ENCODE peak calls at places on chromosomes 7 and 10, in ten cellular contexts. One of them, this sample, is unnamed.

GRCh38 chr7:41096921-41097320 is 606.0 kb downstream of the INHBA start:
- DNase-seq in ovary: no peak
- DNase-seq in heart left ventricle: no peak
- DNase-seq in vagina: no peak
- DNase-seq in thyroid gland: no peak
- DNase-seq in IMR-90: peak
- DNase-seq in prostate gland: no peak
- DNase-seq in A549: no peak
- DNase-seq in NB4: no peak
- DNase-seq in sigmoid colon: no peak
- DNase-seq in this sample: no peak

GRCh38 chr10:45442670-45443069 is 68.7 kb downstream of the ALOX5 start:
- DNase-seq in IMR-90: no peak
- DNase-seq in A549: no peak
- DNase-seq in heart left ventricle: no peak
- DNase-seq in sigmoid colon: no peak
- DNase-seq in ovary: no peak
- DNase-seq in thyroid gland: no peak
- DNase-seq in prostate gland: no peak
- DNase-seq in NB4: no peak
- DNase-seq in vagina: no peak
- DNase-seq in this sample: no peak

GRCh38 chr7:142646274-142646895 is 102.9 kb upstream of the PRSS1 start:
- DNase-seq in sigmoid colon: no peak
- DNase-seq in IMR-90: no peak
- DNase-seq in thyroid gland: no peak
- DNase-seq in heart left ventricle: no peak
- DNase-seq in ovary: no peak
- DNase-seq in A549: no peak
- DNase-seq in vagina: no peak
- DNase-seq in prostate gland: no peak
- DNase-seq in NB4: peak
- DNase-seq in this sample: no peak

GRCh38 chr10:121330528-121330927 is 267.7 kb downstream of the FGFR2 start:
- DNase-seq in ovary: no peak
- DNase-seq in thyroid gland: no peak
- DNase-seq in NB4: no peak
- DNase-seq in sigmoid colon: no peak
- DNase-seq in IMR-90: no peak
- DNase-seq in vagina: no peak
- DNase-seq in prostate gland: no peak
- DNase-seq in heart left ventricle: no peak
- DNase-seq in A549: no peak
- DNase-seq in this sample: no peak

GRCh38 chr10:11045995-11046394 is 28.3 kb downstream of the CELF2 start:
- DNase-seq in prostate gland: no peak
- DNase-seq in vagina: no peak
- DNase-seq in A549: no peak
- DNase-seq in IMR-90: no peak
- DNase-seq in ovary: peak
- DNase-seq in NB4: no peak
- DNase-seq in sigmoid colon: no peak
- DNase-seq in heart left ventricle: peak
- DNase-seq in thyroid gland: peak
- DNase-seq in this sample: peak

GRCh38 chr7:130288829-130289228 is 4.1 kb upstream of the CPA4 start:
- DNase-seq in A549: no peak
- DNase-seq in sigmoid colon: no peak
- DNase-seq in prostate gland: no peak
- DNase-seq in IMR-90: no peak
- DNase-seq in heart left ventricle: no peak
- DNase-seq in ovary: no peak
- DNase-seq in thyroid gland: no peak
- DNase-seq in NB4: peak
- DNase-seq in vagina: no peak
- DNase-seq in this sample: peak

GRCh38 chr10:112137381-112137987 is 46.1 kb downstream of the GPAM start:
- DNase-seq in ovary: peak
- DNase-seq in vagina: no peak
- DNase-seq in thyroid gland: peak
- DNase-seq in prostate gland: peak
- DNase-seq in NB4: peak
- DNase-seq in IMR-90: peak
- DNase-seq in heart left ventricle: peak
- DNase-seq in sigmoid colon: peak
- DNase-seq in A549: peak
- DNase-seq in this sample: peak

GRCh38 chr7:8442814-8443304 is 9.4 kb downstream of the NXPH1 start:
- DNase-seq in sigmoid colon: no peak
- DNase-seq in prostate gland: no peak
- DNase-seq in A549: no peak
- DNase-seq in IMR-90: no peak
- DNase-seq in ovary: no peak
- DNase-seq in thyroid gland: peak
- DNase-seq in NB4: peak
- DNase-seq in vagina: no peak
- DNase-seq in heart left ventricle: peak
- DNase-seq in this sample: no peak

GRCh38 chr7:85095357-85095756 is 91.5 kb downstream of the SEMA3D start:
- DNase-seq in sigmoid colon: no peak
- DNase-seq in heart left ventricle: peak
- DNase-seq in A549: no peak
- DNase-seq in IMR-90: no peak
- DNase-seq in NB4: no peak
- DNase-seq in prostate gland: no peak
- DNase-seq in vagina: no peak
- DNase-seq in thyroid gland: peak
- DNase-seq in ovary: no peak
- DNase-seq in this sample: no peak

GRCh38 chr10:30755474-30755873 is 125.9 kb upstream of the LYZL2 start:
- DNase-seq in prostate gland: no peak
- DNase-seq in ovary: no peak
- DNase-seq in sigmoid colon: no peak
- DNase-seq in NB4: no peak
- DNase-seq in heart left ventricle: peak
- DNase-seq in vagina: no peak
- DNase-seq in A549: no peak
- DNase-seq in thyroid gland: no peak
- DNase-seq in IMR-90: peak
- DNase-seq in this sample: peak

GRCh38 chr7:51899611-51900010 is 583.0 kb upstream of the COBL start:
- DNase-seq in heart left ventricle: no peak
- DNase-seq in NB4: no peak
- DNase-seq in vagina: no peak
- DNase-seq in IMR-90: no peak
- DNase-seq in thyroid gland: no peak
- DNase-seq in prostate gland: no peak
- DNase-seq in ovary: no peak
- DNase-seq in A549: no peak
- DNase-seq in sigmoid colon: no peak
- DNase-seq in this sample: no peak

GRCh38 chr10:124091646-124092269 is 1.6 kb downstream of the CHST15 start:
- DNase-seq in IMR-90: no peak
- DNase-seq in ovary: peak
- DNase-seq in A549: peak
- DNase-seq in heart left ventricle: peak
- DNase-seq in vagina: no peak
- DNase-seq in prostate gland: no peak
- DNase-seq in thyroid gland: peak
- DNase-seq in sigmoid colon: peak
- DNase-seq in NB4: no peak
- DNase-seq in this sample: peak

GRCh38 chr10:124093076-124093773 is at the start of gene CHST15:
- DNase-seq in NB4: no peak
- DNase-seq in ovary: peak
- DNase-seq in heart left ventricle: peak
- DNase-seq in sigmoid colon: peak
- DNase-seq in IMR-90: no peak
- DNase-seq in vagina: no peak
- DNase-seq in A549: peak
- DNase-seq in thyroid gland: peak
- DNase-seq in prostate gland: peak
- DNase-seq in this sample: no peak

GRCh38 chr10:124094419-124094785 is 1.0 kb upstream of the CHST15 start:
- DNase-seq in IMR-90: no peak
- DNase-seq in prostate gland: no peak
- DNase-seq in NB4: no peak
- DNase-seq in heart left ventricle: no peak
- DNase-seq in A549: no peak
- DNase-seq in thyroid gland: no peak
- DNase-seq in ovary: no peak
- DNase-seq in sigmoid colon: no peak
- DNase-seq in vagina: no peak
- DNase-seq in this sample: no peak

GRCh38 chr10:124090630-124091209 is 2.7 kb downstream of the CHST15 start:
- DNase-seq in heart left ventricle: no peak
- DNase-seq in IMR-90: no peak
- DNase-seq in A549: no peak
- DNase-seq in thyroid gland: peak
- DNase-seq in NB4: no peak
- DNase-seq in prostate gland: peak
- DNase-seq in ovary: no peak
- DNase-seq in sigmoid colon: no peak
- DNase-seq in vagina: no peak
- DNase-seq in this sample: no peak

GRCh38 chr10:124092270-124093075 is 925 bp downstream of the CHST15 start:
- DNase-seq in vagina: no peak
- DNase-seq in heart left ventricle: peak
- DNase-seq in ovary: peak
- DNase-seq in prostate gland: peak
- DNase-seq in IMR-90: no peak
- DNase-seq in NB4: no peak
- DNase-seq in sigmoid colon: peak
- DNase-seq in thyroid gland: peak
- DNase-seq in A549: peak
- DNase-seq in this sample: no peak
- TF ChIP-seq POLR2A in vagina: no peak
- TF ChIP-seq POLR2A in heart left ventricle: no peak
- TF ChIP-seq POLR2A in ovary: peak
- TF ChIP-seq POLR2A in prostate gland: peak
- TF ChIP-seq POLR2A in IMR-90: no peak
- TF ChIP-seq POLR2A in NB4: no peak
- TF ChIP-seq POLR2A in sigmoid colon: no peak
- TF ChIP-seq POLR2A in thyroid gland: peak
- TF ChIP-seq POLR2A in A549: no peak
- TF ChIP-seq POLR2A in this sample: no peak

DNA sequence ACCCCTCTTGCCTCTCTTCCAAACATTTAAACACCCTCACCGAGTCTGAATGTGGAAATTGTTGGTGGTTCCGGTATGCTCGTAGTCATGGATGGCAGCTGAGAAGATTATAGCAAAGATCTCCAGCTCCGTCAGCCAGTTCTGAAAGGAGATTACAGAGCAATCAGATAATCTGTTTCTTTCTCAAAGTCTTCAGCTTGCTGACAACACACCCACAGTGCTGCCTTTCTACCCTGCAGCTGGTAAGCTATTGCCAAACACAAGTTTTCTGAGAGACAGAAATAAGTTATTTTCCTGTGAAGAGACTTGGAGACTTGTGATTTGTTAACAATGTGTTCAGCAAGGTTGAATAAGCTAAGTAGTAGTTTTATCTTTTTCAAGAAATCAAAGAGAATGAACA is 163.6 kb downstream of the PPP1R17 start:
- DNase-seq in thyroid gland: no peak
- DNase-seq in IMR-90: peak
- DNase-seq in prostate gland: no peak
- DNase-seq in ovary: no peak
- DNase-seq in heart left ventricle: no peak
- DNase-seq in A549: no peak
- DNase-seq in vagina: no peak
- DNase-seq in NB4: no peak
- DNase-seq in sigmoid colon: no peak
- DNase-seq in this sample: no peak
- H3K4me3 ChIP-seq in thyroid gland: no peak
- H3K4me3 ChIP-seq in IMR-90: no peak
- H3K4me3 ChIP-seq in prostate gland: no peak
- H3K4me3 ChIP-seq in ovary: no peak
- H3K4me3 ChIP-seq in heart left ventricle: no peak
- H3K4me3 ChIP-seq in A549: no peak
- H3K4me3 ChIP-seq in vagina: no peak
- H3K4me3 ChIP-seq in NB4: no peak
- H3K4me3 ChIP-seq in sigmoid colon: no peak
- H3K4me3 ChIP-seq in this sample: no peak

GRCh38 chr10:7787150-7787856 is 490 bp downstream of the KIN start:
- DNase-seq in sigmoid colon: no peak
- DNase-seq in ovary: no peak
- DNase-seq in thyroid gland: no peak
- DNase-seq in IMR-90: peak
- DNase-seq in heart left ventricle: no peak
- DNase-seq in A549: peak
- DNase-seq in vagina: peak
- DNase-seq in NB4: peak
- DNase-seq in prostate gland: no peak
- DNase-seq in this sample: peak

GRCh38 chr10:7789390-7789789 is 1.4 kb downstream of the ATP5F1C start:
- DNase-seq in thyroid gland: peak
- DNase-seq in heart left ventricle: peak
- DNase-seq in IMR-90: peak
- DNase-seq in NB4: peak
- DNase-seq in vagina: no peak
- DNase-seq in ovary: no peak
- DNase-seq in sigmoid colon: no peak
- DNase-seq in prostate gland: no peak
- DNase-seq in A549: no peak
- DNase-seq in this sample: no peak

GRCh38 chr10:7788640-7789335 is 811 bp downstream of the ATP5F1C start:
- DNase-seq in sigmoid colon: no peak
- DNase-seq in IMR-90: peak
- DNase-seq in vagina: no peak
- DNase-seq in ovary: no peak
- DNase-seq in NB4: no peak
- DNase-seq in prostate gland: no peak
- DNase-seq in heart left ventricle: peak
- DNase-seq in thyroid gland: peak
- DNase-seq in A549: no peak
- DNase-seq in this sample: no peak

GRCh38 chr10:7792541-7792940 is 4.6 kb downstream of the ATP5F1C start:
- DNase-seq in ovary: no peak
- DNase-seq in sigmoid colon: no peak
- DNase-seq in A549: no peak
- DNase-seq in prostate gland: no peak
- DNase-seq in IMR-90: no peak
- DNase-seq in thyroid gland: no peak
- DNase-seq in vagina: no peak
- DNase-seq in heart left ventricle: no peak
- DNase-seq in NB4: no peak
- DNase-seq in this sample: no peak

GRCh38 chr10:7787857-7788639 is at the start of the genes ATP5F1C and KIN:
- DNase-seq in IMR-90: peak
- DNase-seq in thyroid gland: peak
- DNase-seq in vagina: peak
- DNase-seq in prostate gland: peak
- DNase-seq in heart left ventricle: peak
- DNase-seq in NB4: peak
- DNase-seq in sigmoid colon: peak
- DNase-seq in ovary: peak
- DNase-seq in A549: peak
- DNase-seq in this sample: peak
- TF ChIP-seq POLR2A in IMR-90: peak
- TF ChIP-seq POLR2A in thyroid gland: peak
- TF ChIP-seq POLR2A in vagina: no peak
- TF ChIP-seq POLR2A in prostate gland: peak
- TF ChIP-seq POLR2A in heart left ventricle: peak
- TF ChIP-seq POLR2A in NB4: peak
- TF ChIP-seq POLR2A in sigmoid colon: peak
- TF ChIP-seq POLR2A in ovary: peak
- TF ChIP-seq POLR2A in A549: peak
- TF ChIP-seq POLR2A in this sample: peak

GRCh38 chr7:137987011-137987334 is 14.9 kb downstream of the CREB3L2 start:
- DNase-seq in thyroid gland: peak
- DNase-seq in A549: no peak
- DNase-seq in prostate gland: no peak
- DNase-seq in ovary: no peak
- DNase-seq in vagina: no peak
- DNase-seq in NB4: no peak
- DNase-seq in sigmoid colon: no peak
- DNase-seq in heart left ventricle: no peak
- DNase-seq in IMR-90: no peak
- DNase-seq in this sample: no peak
- H3K4me3 ChIP-seq in thyroid gland: no peak
- H3K4me3 ChIP-seq in A549: no peak
- H3K4me3 ChIP-seq in prostate gland: no peak
- H3K4me3 ChIP-seq in ovary: no peak
- H3K4me3 ChIP-seq in vagina: no peak
- H3K4me3 ChIP-seq in NB4: no peak
- H3K4me3 ChIP-seq in sigmoid colon: no peak
- H3K4me3 ChIP-seq in heart left ventricle: no peak
- H3K4me3 ChIP-seq in IMR-90: no peak
- H3K4me3 ChIP-seq in this sample: no peak